ENCODE peak calls at places on chromosomes 1 and 21, in five cellular contexts. One of them, this sample, is unnamed.

GRCh38 chr1:215923129-215923824 is 356.2 kb downstream of the KCTD3 start:
- DNase-seq in activated B cell treated with CpG ODN at 0.5 μM for 24 hours: no peak
- DNase-seq in IMR-90: peak; percentile 44
- DNase-seq in lung: no peak
- DNase-seq in upper lobe of right lung: no peak
- DNase-seq in this sample: peak; percentile 35

GRCh38 chr1:12124693-12125421 is 41.9 kb upstream of the TNFRSF1B start:
- DNase-seq in activated B cell treated with CpG ODN at 0.5 μM for 24 hours: peak; percentile 68
- DNase-seq in IMR-90: peak; percentile 65
- DNase-seq in lung: peak; percentile 84
- DNase-seq in upper lobe of right lung: peak; percentile 85
- DNase-seq in this sample: peak; percentile 47

GRCh38 chr1:73040811-73041210 is 758.5 kb upstream of the NEGR1 start:
- DNase-seq in activated B cell treated with CpG ODN at 0.5 μM for 24 hours: no peak
- DNase-seq in IMR-90: no peak
- DNase-seq in lung: no peak
- DNase-seq in upper lobe of right lung: no peak
- DNase-seq in this sample: no peak

GRCh38 chr1:66300986-66301451 is 232.9 kb upstream of the SGIP1 start:
- DNase-seq in activated B cell treated with CpG ODN at 0.5 μM for 24 hours: no peak
- DNase-seq in IMR-90: peak; percentile 59
- DNase-seq in lung: no peak
- DNase-seq in upper lobe of right lung: no peak
- DNase-seq in this sample: no peak

GRCh38 chr1:32992489-32993214 is 28.0 kb upstream of the RNF19B start:
- DNase-seq in activated B cell treated with CpG ODN at 0.5 μM for 24 hours: peak; percentile 67
- DNase-seq in IMR-90: peak; percentile 95
- DNase-seq in lung: peak; percentile 89
- DNase-seq in upper lobe of right lung: peak; percentile 92
- DNase-seq in this sample: peak; percentile 94

GRCh38 chr1:36157973-36158826 is 2.2 kb downstream of the MAP7D1 start:
- DNase-seq in activated B cell treated with CpG ODN at 0.5 μM for 24 hours: no peak
- DNase-seq in IMR-90: no peak
- DNase-seq in lung: no peak
- DNase-seq in upper lobe of right lung: no peak
- DNase-seq in this sample: no peak

GRCh38 chr1:245469734-245470133 is 314.9 kb downstream of the KIF26B start:
- DNase-seq in activated B cell treated with CpG ODN at 0.5 μM for 24 hours: no peak
- DNase-seq in IMR-90: no peak
- DNase-seq in lung: no peak
- DNase-seq in upper lobe of right lung: no peak
- DNase-seq in this sample: no peak

GRCh38 chr1:6587261-6588005 is 7.6 kb downstream of the ZBTB48 start:
- DNase-seq in activated B cell treated with CpG ODN at 0.5 μM for 24 hours: no peak
- DNase-seq in IMR-90: no peak
- DNase-seq in lung: no peak
- DNase-seq in upper lobe of right lung: peak; percentile 72
- DNase-seq in this sample: peak; percentile 51

GRCh38 chr1:17903386-17903785 is 148.3 kb downstream of the ACTL8 start:
- DNase-seq in activated B cell treated with CpG ODN at 0.5 μM for 24 hours: no peak
- DNase-seq in IMR-90: no peak
- DNase-seq in lung: no peak
- DNase-seq in upper lobe of right lung: peak; percentile 42
- DNase-seq in this sample: no peak

GRCh38 chr1:108832929-108833328 is 24.0 kb downstream of the AKNAD1 start:
- DNase-seq in activated B cell treated with CpG ODN at 0.5 μM for 24 hours: no peak
- DNase-seq in IMR-90: no peak
- DNase-seq in lung: no peak
- DNase-seq in upper lobe of right lung: no peak
- DNase-seq in this sample: no peak

GRCh38 chr1:244161111-244161510 is 110.0 kb downstream of the ZBTB18 start:
- DNase-seq in activated B cell treated with CpG ODN at 0.5 μM for 24 hours: no peak
- DNase-seq in IMR-90: no peak
- DNase-seq in lung: no peak
- DNase-seq in upper lobe of right lung: no peak
- DNase-seq in this sample: no peak

GRCh38 chr1:89610457-89610991 is 22.4 kb upstream of the LRRC8C start:
- DNase-seq in activated B cell treated with CpG ODN at 0.5 μM for 24 hours: no peak
- DNase-seq in IMR-90: no peak
- DNase-seq in lung: no peak
- DNase-seq in upper lobe of right lung: no peak
- DNase-seq in this sample: no peak

GRCh38 chr1:158285756-158286241 is 3.9 kb upstream of the CD1C start:
- DNase-seq in activated B cell treated with CpG ODN at 0.5 μM for 24 hours: peak; percentile 68
- DNase-seq in IMR-90: no peak
- DNase-seq in lung: peak; percentile 51
- DNase-seq in upper lobe of right lung: peak; percentile 71
- DNase-seq in this sample: peak; percentile 2

GRCh38 chr1:203317429-203318228 is 12.3 kb downstream of the BTG2 start:
- DNase-seq in activated B cell treated with CpG ODN at 0.5 μM for 24 hours: no peak
- DNase-seq in IMR-90: no peak
- DNase-seq in lung: no peak
- DNase-seq in upper lobe of right lung: no peak
- DNase-seq in this sample: no peak

GRCh38 chr1:101509370-101509769 is 272.6 kb downstream of the S1PR1 start:
- DNase-seq in activated B cell treated with CpG ODN at 0.5 μM for 24 hours: no peak
- DNase-seq in IMR-90: no peak
- DNase-seq in lung: no peak
- DNase-seq in upper lobe of right lung: no peak
- DNase-seq in this sample: no peak

GRCh38 chr21:42351626-42352432 is 1.0 kb upstream of the TFF2 start:
- DNase-seq in activated B cell treated with CpG ODN at 0.5 μM for 24 hours: no peak
- DNase-seq in IMR-90: no peak
- DNase-seq in lung: no peak
- DNase-seq in upper lobe of right lung: peak; percentile 56
- DNase-seq in this sample: no peak
- TF ChIP-seq CTCF in activated B cell treated with CpG ODN at 0.5 μM for 24 hours: no peak
- TF ChIP-seq CTCF in IMR-90: no peak
- TF ChIP-seq CTCF in lung: no peak
- TF ChIP-seq CTCF in upper lobe of right lung: no peak
- TF ChIP-seq CTCF in this sample: no peak

GRCh38 chr1:46969014-46969619 is 27.8 kb upstream of the CYP4A11 start:
- DNase-seq in activated B cell treated with CpG ODN at 0.5 μM for 24 hours: no peak
- DNase-seq in IMR-90: no peak
- DNase-seq in lung: no peak
- DNase-seq in upper lobe of right lung: no peak
- DNase-seq in this sample: no peak
- TF ChIP-seq CTCF in activated B cell treated with CpG ODN at 0.5 μM for 24 hours: no peak
- TF ChIP-seq CTCF in IMR-90: no peak
- TF ChIP-seq CTCF in lung: no peak
- TF ChIP-seq CTCF in upper lobe of right lung: peak; percentile 24
- TF ChIP-seq CTCF in this sample: peak; percentile 27

DNA sequence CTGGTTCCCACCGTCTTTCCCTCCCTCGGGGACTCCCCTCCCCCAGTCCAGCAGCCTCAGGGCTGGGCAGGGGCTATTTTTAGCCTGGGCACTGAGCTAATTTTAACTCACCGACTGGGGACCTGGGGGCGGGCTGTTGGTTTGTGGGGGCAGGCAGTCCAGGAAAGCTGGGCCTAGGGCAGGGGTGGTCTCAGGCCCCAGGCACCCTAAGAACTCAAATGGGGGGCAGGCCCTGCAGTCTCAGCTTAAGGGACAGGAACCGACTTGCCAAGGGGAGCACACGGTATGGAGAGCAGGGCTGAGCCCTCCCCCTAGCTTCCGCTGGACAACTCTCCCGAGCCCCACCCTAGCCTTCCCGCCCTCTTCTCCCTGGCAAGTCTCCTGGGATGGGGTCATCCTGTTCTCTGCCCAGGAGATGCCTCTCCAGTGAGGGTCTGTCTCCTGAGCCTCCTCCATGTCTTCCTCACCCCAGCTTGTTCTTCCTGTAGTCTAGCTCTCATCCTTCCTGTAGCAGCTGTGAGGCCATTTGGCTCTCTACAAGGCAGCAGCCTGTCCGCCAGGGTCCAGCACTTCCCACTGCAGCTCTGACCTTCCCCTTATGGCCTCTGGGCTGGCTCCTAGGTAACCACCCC is 10.1 kb downstream of the MEF2D start:
- DNase-seq in activated B cell treated with CpG ODN at 0.5 μM for 24 hours: no peak
- DNase-seq in IMR-90: no peak
- DNase-seq in lung: no peak
- DNase-seq in upper lobe of right lung: peak; percentile 63
- DNase-seq in this sample: no peak
- TF ChIP-seq CTCF in activated B cell treated with CpG ODN at 0.5 μM for 24 hours: no peak
- TF ChIP-seq CTCF in IMR-90: peak; percentile 27
- TF ChIP-seq CTCF in lung: no peak
- TF ChIP-seq CTCF in upper lobe of right lung: peak; percentile 7
- TF ChIP-seq CTCF in this sample: no peak

GRCh38 chr1:111834956-111835355 is 79.3 kb downstream of the DDX20 start:
- DNase-seq in activated B cell treated with CpG ODN at 0.5 μM for 24 hours: no peak
- DNase-seq in IMR-90: no peak
- DNase-seq in lung: no peak
- DNase-seq in upper lobe of right lung: no peak
- DNase-seq in this sample: no peak

GRCh38 chr1:111832521-111833155 is 76.9 kb downstream of the DDX20 start:
- DNase-seq in activated B cell treated with CpG ODN at 0.5 μM for 24 hours: no peak
- DNase-seq in IMR-90: no peak
- DNase-seq in lung: no peak
- DNase-seq in upper lobe of right lung: no peak
- DNase-seq in this sample: no peak

GRCh38 chr1:111831153-111831552 is 75.5 kb downstream of the DDX20 start:
- DNase-seq in activated B cell treated with CpG ODN at 0.5 μM for 24 hours: no peak
- DNase-seq in IMR-90: no peak
- DNase-seq in lung: no peak
- DNase-seq in upper lobe of right lung: no peak
- DNase-seq in this sample: no peak

GRCh38 chr1:111836111-111836510 is 80.4 kb downstream of the DDX20 start:
- DNase-seq in activated B cell treated with CpG ODN at 0.5 μM for 24 hours: no peak
- DNase-seq in IMR-90: no peak
- DNase-seq in lung: no peak
- DNase-seq in upper lobe of right lung: no peak
- DNase-seq in this sample: no peak

GRCh38 chr1:111833334-111833733 is 77.6 kb downstream of the DDX20 start:
- DNase-seq in activated B cell treated with CpG ODN at 0.5 μM for 24 hours: no peak
- DNase-seq in IMR-90: peak; percentile 13
- DNase-seq in lung: no peak
- DNase-seq in upper lobe of right lung: no peak
- DNase-seq in this sample: peak; percentile 10
- TF ChIP-seq CTCF in activated B cell treated with CpG ODN at 0.5 μM for 24 hours: no peak
- TF ChIP-seq CTCF in IMR-90: no peak
- TF ChIP-seq CTCF in lung: no peak
- TF ChIP-seq CTCF in upper lobe of right lung: no peak
- TF ChIP-seq CTCF in this sample: no peak

GRCh38 chr1:45793942-45794604 is 9.3 kb upstream of the MAST2 start:
- DNase-seq in activated B cell treated with CpG ODN at 0.5 μM for 24 hours: no peak
- DNase-seq in IMR-90: no peak
- DNase-seq in lung: no peak
- DNase-seq in upper lobe of right lung: no peak
- DNase-seq in this sample: no peak
- TF ChIP-seq CTCF in activated B cell treated with CpG ODN at 0.5 μM for 24 hours: no peak
- TF ChIP-seq CTCF in IMR-90: no peak
- TF ChIP-seq CTCF in lung: no peak
- TF ChIP-seq CTCF in upper lobe of right lung: no peak
- TF ChIP-seq CTCF in this sample: no peak